ENCODE peak calls at places on chromosomes 5 and 9, in five cellular contexts. Z, E, G, Y and C are unnamed samples.

GRCh38 chr5:142012186-142012785 is 541 bp downstream of the GNPDA1 start:
- DNase-seq in Z (no peak), E (peak), G (peak), Y (peak), C (peak)

GRCh38 chr5:68007446-68007845 is 208.1 kb upstream of the PIK3R1 start:
- DNase-seq in Z (no peak), E (no peak), G (no peak), Y (peak), C (no peak)

GRCh38 chr9:37004424-37004935 is 29.6 kb downstream of the PAX5 start:
- DNase-seq in Z (no peak), E (no peak), G (no peak), Y (no peak), C (no peak)

GRCh38 chr5:43216941-43217340 is 24.9 kb downstream of the NIM1K start:
- DNase-seq in Z (no peak), E (no peak), G (no peak), Y (no peak), C (no peak)

GRCh38 chr9:7211657-7212056 is 453.9 kb downstream of the KDM4C start:
- DNase-seq in Z (no peak), E (no peak), G (no peak), Y (no peak), C (no peak)

GRCh38 chr5:96652769-96653455 is 9.3 kb upstream of the CAST start:
- DNase-seq in Z (no peak), E (no peak), G (no peak), Y (no peak), C (peak)

GRCh38 chr9:99745085-99745484 is 76.6 kb upstream of the NR4A3 start:
- DNase-seq in Z (no peak), E (no peak), G (no peak), Y (no peak), C (no peak)

GRCh38 chr5:95773325-95774059 is 42.4 kb downstream of the RHOBTB3 start:
- DNase-seq in Z (no peak), E (no peak), G (no peak), Y (no peak), C (no peak)

GRCh38 chr9:136309101-136309801 is 5.4 kb upstream of the CCDC187 start:
- DNase-seq in Z (peak), E (no peak), G (no peak), Y (no peak), C (no peak)

GRCh38 chr5:118752992-118753391 is 235.4 kb downstream of the DTWD2 start:
- DNase-seq in Z (no peak), E (no peak), G (no peak), Y (no peak), C (no peak)

GRCh38 chr5:22986281-22986680 is 133.1 kb upstream of the CDH12 start:
- DNase-seq in Z (no peak), E (no peak), G (no peak), Y (no peak), C (no peak)